ENCODE peak calls at places on chromosomes 4 and X, in four cellular contexts. J is IMR-90, G is mesendoderm, Y is neuronal stem cell. V is an unnamed sample.

GRCh38 chr4:73741140-73741749 is 876 bp downstream of the CXCL8 start:
- DNase-seq in J (peak), G (no peak), Y (no peak), V (no peak)

GRCh38 chr4:56668267-56668666 is 12.8 kb downstream of the HOPX start:
- DNase-seq in J (no peak), G (peak), Y (no peak), V (no peak)

GRCh38 chr4:56976878-56977320 is 507 bp downstream of the NOA1 start:
- DNase-seq in J (no peak), G (peak), Y (peak), V (peak)

GRCh38 chr4:156901871-156902270 is 69.7 kb downstream of the PDGFC start:
- DNase-seq in J (peak), G (no peak), Y (no peak), V (no peak)

GRCh38 chr4:187010052-187010451 is 286.4 kb upstream of the FAT1 start:
- DNase-seq in J (peak), G (no peak), Y (no peak), V (no peak)

GRCh38 chrX:118208476-118208875 is 91.9 kb upstream of the KLHL13 start:
- DNase-seq in J (no peak), G (no peak), Y (no peak), V (no peak)

GRCh38 chr4:98625399-98625798 is 33.0 kb downstream of the TSPAN5 start:
- DNase-seq in J (no peak), G (no peak), Y (no peak), V (no peak)

GRCh38 chr4:76194325-76194724 is 19.3 kb downstream of the SCARB2 start:
- DNase-seq in J (peak), G (no peak), Y (no peak), V (no peak)

GRCh38 chr4:8727131-8727530 is 134.6 kb downstream of the CPZ start:
- DNase-seq in J (no peak), G (no peak), Y (no peak), V (peak)

GRCh38 chrX:143306991-143307965 is 210.0 kb downstream of the SPANXN3 start:
- DNase-seq in J (no peak), G (no peak), Y (no peak), V (no peak)

GRCh38 chrX:66076801-66077200 is 36.9 kb upstream of the VSIG4 start:
- DNase-seq in J (no peak), G (no peak), Y (no peak), V (no peak)

GRCh38 chr4:2923141-2923551 is 40.1 kb downstream of the NOP14 start:
- DNase-seq in J (peak), G (peak), Y (no peak), V (no peak)

GRCh38 chrX:150899191-150899757 is 806 bp upstream of the CD99L2 start:
- DNase-seq in J (peak), G (peak), Y (no peak), V (peak)

GRCh38 chr4:112093636-112094202 is 51.5 kb upstream of the FAM241A start:
- DNase-seq in J (no peak), G (no peak), Y (no peak), V (no peak)

GRCh38 chr4:168484626-168485025 is 4.3 kb upstream of the DDX60L start:
- DNase-seq in J (peak), G (no peak), Y (no peak), V (no peak)

GRCh38 chr4:89486042-89486441 is 178.4 kb upstream of the GPRIN3 start:
- DNase-seq in J (peak), G (peak), Y (no peak), V (no peak)

GRCh38 chr4:111040904-111041303 is 418.0 kb upstream of the PITX2 start:
- DNase-seq in J (no peak), G (peak), Y (no peak), V (no peak)

GRCh38 chr4:122668241-122668640 is 47.4 kb upstream of the IL21 start:
- DNase-seq in J (peak), G (no peak), Y (no peak), V (no peak)

GRCh38 chr4:40877081-40877480 is 127.3 kb downstream of the NSUN7 start:
- DNase-seq in J (no peak), G (no peak), Y (no peak), V (no peak)

GRCh38 chr4:99405433-99406115 is 29.6 kb downstream of the ADH7 start:
- DNase-seq in J (peak), G (peak), Y (peak), V (peak)

GRCh38 chr4:170109586-170110289 is 20.0 kb upstream of the AADAT start:
- DNase-seq in J (no peak), G (peak), Y (no peak), V (no peak)

GRCh38 chr4:125397226-125397625 is 82.5 kb downstream of the FAT4 start:
- DNase-seq in J (no peak), G (peak), Y (no peak), V (no peak)

GRCh38 chrX:150372756-150373155 is 9.6 kb downstream of the MAMLD1 start:
- DNase-seq in J (no peak), G (no peak), Y (no peak), V (no peak)

GRCh38 chrX:19840899-19841648 is 46.3 kb downstream of the SH3KBP1 start:
- DNase-seq in J (no peak), G (peak), Y (no peak), V (peak)

GRCh38 chrX:116317409-116317808 is 119.0 kb upstream of the SLC6A14 start:
- DNase-seq in J (no peak), G (peak), Y (no peak), V (no peak)

GRCh38 chr4:106541253-106541652 is 172.7 kb upstream of the GIMD1 start:
- DNase-seq in J (peak), G (no peak), Y (no peak), V (no peak)

GRCh38 chr4:105978684-105979296 is 83.5 kb downstream of the NPNT start:
- DNase-seq in J (no peak), G (no peak), Y (no peak), V (no peak)

GRCh38 chrX:86148024-86148511 is at the start of gene DACH2:
- DNase-seq in J (peak), G (peak), Y (peak), V (peak)

GRCh38 chr4:111880116-111880515 is 265.1 kb upstream of the FAM241A start:
- DNase-seq in J (no peak), G (no peak), Y (no peak), V (no peak)

GRCh38 chr4:120432451-120432850 is 365.8 kb upstream of the MAD2L1 start:
- DNase-seq in J (no peak), G (no peak), Y (no peak), V (no peak)

GRCh38 chr4:2036866-2037265 is 22.3 kb upstream of the NAT8L start:
- DNase-seq in J (no peak), G (no peak), Y (no peak), V (no peak)

GRCh38 chr4:48467891-48468290 is 15.3 kb upstream of the SLC10A4 start:
- DNase-seq in J (no peak), G (no peak), Y (no peak), V (no peak)

GRCh38 chr4:76896731-76897521 is 1.0 kb downstream of the SOWAHB start:
- DNase-seq in J (peak), G (peak), Y (peak), V (peak)

GRCh38 chr4:48960988-48961635 is 25.0 kb upstream of the CWH43 start:
- DNase-seq in J (no peak), G (no peak), Y (no peak), V (no peak)

GRCh38 chr4:3673716-3674478 is 92.3 kb upstream of the ADRA2C start:
- DNase-seq in J (no peak), G (no peak), Y (no peak), V (no peak)

GRCh38 chrX:52983526-52983925 is 25.2 kb upstream of the FAM156A start:
- DNase-seq in J (no peak), G (no peak), Y (no peak), V (no peak)

GRCh38 chr4:15066140-15066539 is 63.9 kb downstream of the CPEB2 start:
- DNase-seq in J (no peak), G (no peak), Y (no peak), V (no peak)

GRCh38 chr4:156734965-156735895 is 236.4 kb downstream of the PDGFC start:
- DNase-seq in J (peak), G (no peak), Y (no peak), V (no peak)

GRCh38 chr4:36111180-36111579 is 133.1 kb downstream of the ARAP2 start:
- DNase-seq in J (peak), G (no peak), Y (no peak), V (no peak)

GRCh38 chr4:21887481-21887880 is 61.1 kb downstream of the KCNIP4 start:
- DNase-seq in J (no peak), G (no peak), Y (no peak), V (no peak)

GRCh38 chr4:21885770-21886169 is 62.8 kb downstream of the KCNIP4 start:
- DNase-seq in J (no peak), G (no peak), Y (no peak), V (no peak)

GRCh38 chr4:21882050-21882839 is 66.3 kb downstream of the KCNIP4 start:
- DNase-seq in J (peak), G (no peak), Y (no peak), V (no peak)

GRCh38 chr4:21885241-21885640 is 63.3 kb downstream of the KCNIP4 start:
- DNase-seq in J (peak), G (no peak), Y (no peak), V (no peak)

DNA sequence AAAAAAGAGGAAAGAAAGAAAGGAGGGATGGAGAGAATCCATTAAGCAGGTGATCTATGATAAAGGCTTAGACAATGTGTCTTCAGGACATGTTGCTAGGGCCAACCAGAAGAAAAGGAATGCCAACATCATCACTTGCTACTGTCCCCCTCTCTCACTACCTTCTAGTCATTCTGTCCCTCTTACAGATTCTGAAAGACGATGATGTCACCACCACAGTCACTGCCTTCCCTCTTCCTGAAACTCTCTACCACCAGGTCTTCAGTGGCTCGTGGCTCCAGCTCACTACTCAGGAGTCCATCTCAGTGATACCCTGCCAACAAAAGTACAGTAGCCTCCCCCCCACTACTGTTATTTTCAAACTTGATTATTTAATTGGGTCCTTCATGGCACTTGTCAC is 64.0 kb downstream of the KCNIP4 start:
- DNase-seq in J (no peak), G (peak), Y (no peak), V (no peak)
- H4K8ac ChIP-seq in J (no peak), G (no peak), Y (no peak), V (no peak)

GRCh38 chr4:128827280-128827679 is 17.8 kb downstream of the JADE1 start:
- DNase-seq in J (no peak), G (no peak), Y (no peak), V (no peak)

GRCh38 chr4:128830906-128831525 is 21.5 kb downstream of the JADE1 start:
- DNase-seq in J (no peak), G (no peak), Y (no peak), V (no peak)

GRCh38 chr4:128835498-128836222 is 26.2 kb downstream of the JADE1 start:
- DNase-seq in J (no peak), G (no peak), Y (no peak), V (no peak)

GRCh38 chr4:128832253-128832641 is 22.7 kb downstream of the JADE1 start:
- DNase-seq in J (no peak), G (peak), Y (no peak), V (no peak)

GRCh38 chr4:128831526-128832252 is 22.2 kb downstream of the JADE1 start:
- DNase-seq in J (peak), G (peak), Y (peak), V (peak)
- H4K8ac ChIP-seq in J (no peak), G (no peak), Y (no peak), V (no peak)

GRCh38 chr4:22220965-22221364 is 272.4 kb upstream of the KCNIP4 start:
- DNase-seq in J (no peak), G (no peak), Y (no peak), V (no peak)
- H4K8ac ChIP-seq in J (no peak), G (no peak), Y (no peak), V (no peak)

DNA sequence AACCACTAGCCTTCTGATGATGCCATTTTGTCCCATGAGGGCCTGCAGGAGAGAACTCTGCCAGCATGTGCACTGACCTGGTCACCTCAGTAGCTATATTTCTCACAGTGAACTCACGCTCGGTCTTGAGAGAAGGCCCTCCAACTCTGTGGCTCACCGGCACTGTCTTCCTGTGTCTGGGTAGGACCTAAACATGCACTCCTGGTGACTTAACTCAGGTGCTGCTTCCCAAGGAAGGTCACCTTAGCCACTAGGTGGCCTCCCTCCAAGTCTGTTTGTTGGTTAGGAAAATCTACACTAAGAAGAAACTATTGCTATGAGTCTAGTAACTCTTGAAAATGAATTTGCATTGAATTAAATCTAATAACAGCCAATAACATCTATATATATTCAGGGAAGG is 24.8 kb downstream of the TLR10 start:
- DNase-seq in J (no peak), G (peak), Y (no peak), V (peak)
- H4K8ac ChIP-seq in J (no peak), G (no peak), Y (no peak), V (no peak)

GRCh38 chrX:48468247-48468671 is 1.8 kb downstream of the SLC38A5 start:
- DNase-seq in J (no peak), G (peak), Y (no peak), V (no peak)

GRCh38 chrX:48467331-48467761 is 2.7 kb downstream of the SLC38A5 start:
- DNase-seq in J (no peak), G (peak), Y (no peak), V (no peak)

GRCh38 chrX:48470833-48471118 is 716 bp upstream of the SLC38A5 start:
- DNase-seq in J (no peak), G (no peak), Y (no peak), V (no peak)

GRCh38 chrX:48470110-48470832 is at the start of gene SLC38A5:
- DNase-seq in J (no peak), G (no peak), Y (no peak), V (no peak)

DNA sequence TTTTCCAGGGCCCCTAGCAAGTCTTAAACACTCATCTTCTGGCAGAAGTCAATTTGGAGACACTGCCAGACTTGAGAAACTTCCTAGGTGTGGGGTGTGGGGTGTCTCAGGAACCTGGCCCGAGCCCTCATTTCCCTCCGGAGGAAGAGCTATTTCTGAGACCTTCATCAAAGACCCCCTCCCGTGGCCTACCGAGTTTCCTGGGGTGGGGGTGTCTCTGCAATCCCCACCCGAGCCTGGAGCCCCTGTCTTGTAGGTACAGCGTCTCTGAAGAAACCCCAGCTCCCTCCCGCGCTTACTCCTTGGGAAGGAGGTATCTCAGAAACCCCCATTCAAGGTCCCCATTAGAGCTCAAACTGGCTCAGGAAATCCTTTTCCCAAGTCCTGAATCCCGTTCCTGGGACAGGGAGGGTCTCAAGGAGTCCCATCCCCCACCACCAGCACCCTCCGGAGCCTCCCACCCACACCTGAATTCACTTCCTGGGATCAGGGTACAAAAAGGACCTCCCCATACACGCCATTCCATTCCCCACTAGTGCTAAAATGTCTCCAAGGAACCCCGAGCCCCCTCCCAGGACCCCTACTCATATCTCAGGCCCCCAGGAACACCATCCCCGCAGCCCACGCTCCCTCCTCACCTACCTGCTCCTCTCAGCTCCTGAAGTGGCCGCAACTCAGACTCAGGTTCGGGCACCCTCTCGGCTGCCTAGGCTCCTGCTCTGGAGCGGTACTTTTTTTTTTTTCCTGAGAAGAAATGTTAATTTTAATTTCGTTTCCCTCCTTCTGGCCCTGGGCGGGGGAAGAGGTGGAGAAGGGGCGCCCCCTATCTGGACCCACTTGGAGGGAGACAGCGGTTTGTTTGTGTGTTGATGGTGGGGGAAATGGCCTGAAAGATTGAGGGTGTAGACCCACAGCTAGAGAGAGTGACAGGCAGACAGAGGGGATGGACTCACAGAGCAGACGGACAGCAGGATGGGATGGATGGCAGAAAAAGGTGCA is 1.1 kb downstream of the SLC38A5 start:
- DNase-seq in J (no peak), G (peak), Y (no peak), V (peak)
- H4K8ac ChIP-seq in J (no peak), G (no peak), Y (no peak), V (no peak)

GRCh38 chr4:128737098-128737513 is 72.4 kb upstream of the JADE1 start:
- DNase-seq in J (no peak), G (peak), Y (no peak), V (peak)
- H4K8ac ChIP-seq in J (no peak), G (no peak), Y (no peak), V (no peak)

GRCh38 chr4:102850373-102850772 is 18.4 kb upstream of the CISD2 start:
- DNase-seq in J (no peak), G (no peak), Y (no peak), V (no peak)
- H4K8ac ChIP-seq in J (no peak), G (no peak), Y (no peak), V (no peak)

GRCh38 chr4:185099940-185100339 is 43.1 kb upstream of the SLC25A4 start:
- DNase-seq in J (no peak), G (no peak), Y (no peak), V (no peak)
- H4K8ac ChIP-seq in J (no peak), G (no peak), Y (no peak), V (no peak)

DNA sequence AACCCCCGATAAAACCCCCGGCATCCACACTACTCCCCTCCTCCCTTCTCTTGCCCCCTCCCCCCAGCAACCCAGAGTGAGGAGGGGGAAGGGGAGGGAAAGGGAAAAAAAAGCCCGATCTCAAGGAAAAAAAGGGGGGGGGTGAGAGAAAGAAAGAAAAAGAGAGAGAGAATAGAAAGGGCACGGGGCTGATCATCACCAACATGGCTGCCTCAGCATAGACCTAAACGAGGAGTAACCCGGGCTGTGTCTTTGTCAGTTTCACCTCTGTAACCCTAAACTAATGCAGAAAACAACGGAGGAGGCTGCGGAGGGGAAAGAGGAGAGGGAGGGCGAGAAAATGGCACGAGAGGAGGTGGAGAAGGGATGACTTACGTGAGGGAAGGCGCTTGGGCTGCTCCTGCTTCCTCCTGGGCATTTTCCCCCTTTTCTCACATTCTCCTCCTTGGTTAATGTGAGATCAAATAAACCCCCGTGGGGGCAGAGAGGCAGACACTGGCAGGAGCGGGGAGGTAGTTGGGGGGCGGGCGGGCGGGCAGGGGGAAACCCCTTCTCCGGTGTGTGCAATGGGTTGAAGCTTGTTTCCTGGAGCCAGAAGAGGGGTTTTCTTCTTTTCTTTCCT is 522 bp downstream of the ZNF827 start:
- DNase-seq in J (peak), G (peak), Y (peak), V (no peak)
- H4K8ac ChIP-seq in J (peak), G (peak), Y (no peak), V (no peak)

GRCh38 chrX:129792586-129793291 is 13.0 kb downstream of the SASH3 start:
- DNase-seq in J (no peak), G (no peak), Y (no peak), V (no peak)
- H4K8ac ChIP-seq in J (no peak), G (no peak), Y (no peak), V (no peak)

V was measured in H9.